ENCODE peak calls at places on chromosome 13, in seven cellular contexts. I is left ventricle myocardium inferior, C is psoas muscle, J is nephron progenitor cell, F is AG09319, W is B cell, G is cardiac fibroblast. U is an unnamed sample.

GRCh38 chr13:99296270-99296865 is 10.8 kb downstream of the GPR183 start:
- DNase-seq in W (no peak), J (no peak), I (no peak), F (no peak), C (no peak), G (no peak), U (no peak)

GRCh38 chr13:107365466-107366215 is 797.7 kb upstream of the ARGLU1 start:
- DNase-seq in W (no peak), C (no peak), J (no peak), I (no peak), F (no peak), G (peak; percentile 40), U (no peak)

GRCh38 chr13:108087813-108088212 is 127.5 kb downstream of the LIG4 start:
- DNase-seq in G (no peak), C (no peak), W (no peak), J (no peak), F (no peak), I (no peak), U (no peak)

GRCh38 chr13:22848539-22849052 is 332.2 kb upstream of the SGCG start:
- DNase-seq in J (peak; percentile 31), I (no peak), C (no peak), W (no peak), G (no peak), F (no peak), U (no peak)

GRCh38 chr13:27607125-27607524 is 13.2 kb downstream of the LNX2 start:
- DNase-seq in W (no peak), G (peak; percentile 88), F (no peak), I (no peak), J (no peak), C (no peak), U (no peak)

GRCh38 chr13:50951366-50951765 is 41.8 kb downstream of the RNASEH2B start:
- DNase-seq in I (no peak), G (peak; percentile 48), F (no peak), W (no peak), C (no peak), J (no peak), U (no peak)

GRCh38 chr13:23753523-23753922 is 135.7 kb downstream of the MIPEP start:
- DNase-seq in J (no peak), F (no peak), C (no peak), W (no peak), I (no peak), G (peak; percentile 24), U (no peak)

GRCh38 chr13:112545866-112546265 is 42.1 kb downstream of the TUBGCP3 start:
- DNase-seq in W (no peak), J (no peak), C (no peak), I (no peak), F (peak; percentile 15), G (peak; percentile 78), U (no peak)

GRCh38 chr13:105196052-105196451 is 1339.4 kb downstream of the EFNB2 start:
- DNase-seq in W (no peak), C (no peak), F (no peak), I (no peak), J (peak; percentile 6), G (peak; percentile 85), U (no peak)

GRCh38 chr13:43159007-43159406 is 135.6 kb downstream of the DNAJC15 start:
- DNase-seq in F (peak; percentile 29), J (no peak), W (no peak), G (peak; percentile 66), I (no peak), C (no peak), U (no peak)

GRCh38 chr13:24921881-24922280 is 157.9 kb downstream of the RNF17 start:
- DNase-seq in C (no peak), G (no peak), J (no peak), I (no peak), F (no peak), W (no peak), U (no peak)

GRCh38 chr13:51761638-51762350 is 42.2 kb downstream of the DHRS12 start:
- DNase-seq in F (no peak), I (peak; percentile 43), W (peak; percentile 25), J (no peak), C (no peak), G (no peak), U (no peak)

GRCh38 chr13:59416561-59416960 is 747.2 kb downstream of the DIAPH3 start:
- DNase-seq in J (no peak), G (no peak), C (no peak), F (no peak), I (no peak), W (no peak), U (no peak)

GRCh38 chr13:76398426-76398825 is 487.8 kb downstream of the KCTD12 start:
- DNase-seq in F (no peak), J (no peak), I (no peak), W (no peak), G (no peak), C (no peak), U (no peak)

GRCh38 chr13:51364404-51365008 is 25.0 kb downstream of the SERPINE3 start:
- DNase-seq in G (no peak), W (no peak), I (no peak), F (no peak), C (no peak), J (no peak), U (no peak)

GRCh38 chr13:75489502-75490263 is 7.7 kb upstream of the TBC1D4 start:
- DNase-seq in G (peak; percentile 80), J (no peak), W (no peak), C (no peak), I (no peak), F (peak; percentile 45), U (peak; percentile 72)

GRCh38 chr13:98822238-98822606 is 69.8 kb upstream of the SLC15A1 start:
- DNase-seq in W (no peak), C (no peak), G (peak; percentile 58), F (no peak), J (no peak), I (no peak), U (no peak)

GRCh38 chr13:59691501-59692066 is 472.1 kb downstream of the DIAPH3 start:
- DNase-seq in G (no peak), F (peak; percentile 18), C (no peak), J (no peak), W (no peak), I (no peak), U (no peak)

GRCh38 chr13:40402931-40403412 is 263.5 kb downstream of the FOXO1 start:
- DNase-seq in G (peak; percentile 91), C (no peak), W (no peak), J (no peak), I (no peak), F (no peak), U (no peak)

GRCh38 chr13:75359266-75359665 is 122.7 kb downstream of the TBC1D4 start:
- DNase-seq in F (peak; percentile 41), I (no peak), C (no peak), G (peak; percentile 72), W (no peak), J (no peak), U (no peak)

GRCh38 chr13:114263590-114263989 is 17.8 kb upstream of the UPF3A start:
- DNase-seq in W (no peak), J (no peak), I (no peak), C (no peak), G (no peak), F (no peak), U (no peak)

GRCh38 chr13:46698910-46699460 is 98.0 kb downstream of the ESD start:
- DNase-seq in C (no peak), G (peak; percentile 59), I (no peak), J (no peak), W (no peak), F (peak; percentile 37), U (no peak)

GRCh38 chr13:110264685-110265275 is 42.2 kb downstream of the COL4A1 start:
- DNase-seq in F (no peak), I (no peak), G (no peak), J (no peak), C (no peak), W (no peak), U (no peak)

GRCh38 chr13:110265682-110266430 is 41.1 kb downstream of the COL4A1 start:
- DNase-seq in W (no peak), C (peak; percentile 47), J (no peak), I (peak; percentile 62), F (no peak), G (no peak), U (no peak)

GRCh38 chr13:110263906-110264305 is 43.1 kb downstream of the COL4A1 start:
- DNase-seq in F (no peak), I (peak; percentile 68), C (no peak), G (no peak), J (no peak), W (no peak), U (no peak)

GRCh38 chr13:110266431-110266809 is 40.5 kb downstream of the COL4A1 start:
- DNase-seq in F (no peak), C (no peak), G (no peak), J (no peak), I (no peak), W (no peak), U (no peak)

DNA sequence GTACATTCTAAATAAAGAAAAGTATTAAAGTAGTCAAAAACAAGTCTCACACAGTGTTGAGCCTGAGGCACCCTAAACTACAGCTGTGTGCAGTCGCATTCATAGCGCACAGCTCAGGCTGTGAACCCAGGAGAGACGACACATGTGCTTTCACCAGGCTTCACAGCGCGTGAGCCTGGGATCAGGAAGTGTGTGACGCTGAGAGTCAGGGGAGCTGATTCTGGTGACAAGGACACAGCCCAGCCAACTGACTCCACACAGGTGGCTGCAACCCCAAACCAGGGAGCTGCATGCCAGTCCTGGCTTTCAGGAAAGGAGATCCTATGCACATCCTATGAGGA is 41.6 kb downstream of the COL4A1 start:
- DNase-seq in J (no peak), G (no peak), F (no peak), C (no peak), W (no peak), I (no peak), U (no peak)
- TF ChIP-seq CTCF in J (no peak), G (no peak), F (no peak), C (no peak), W (no peak), I (no peak), U (no peak)

DNA sequence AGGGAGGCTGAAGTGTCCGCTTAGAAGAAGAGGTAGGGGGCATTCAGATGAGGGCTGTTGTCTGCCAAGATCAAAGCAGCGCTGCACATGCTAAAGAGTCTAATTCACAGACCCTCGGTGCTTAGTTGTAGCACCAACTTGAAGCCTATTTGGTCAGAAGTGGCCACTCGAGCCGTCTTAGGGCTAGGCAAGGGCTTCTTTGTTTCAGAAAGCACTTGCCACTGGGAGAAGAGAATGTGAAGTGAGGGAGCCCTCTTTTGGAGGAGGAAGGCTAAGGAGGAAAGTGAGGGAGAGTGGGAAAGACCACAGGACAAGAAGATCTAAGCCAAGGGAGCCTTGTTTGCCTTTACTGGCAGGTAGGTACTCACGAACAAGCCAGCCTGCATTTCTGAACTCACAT is 313.4 kb upstream of the TMTC4 start:
- DNase-seq in F (no peak), C (no peak), I (no peak), J (no peak), W (no peak), G (no peak), U (no peak)
- TF ChIP-seq CTCF in F (peak; percentile 31), C (no peak), I (no peak), J (no peak), W (no peak), G (no peak), U (no peak)

GRCh38 chr13:39364797-39365468 is 238.1 kb downstream of the LHFPL6 start:
- DNase-seq in F (no peak), G (no peak), W (no peak), J (peak; percentile 26), I (no peak), C (no peak), U (no peak)
- TF ChIP-seq CTCF in F (no peak), G (peak; percentile 2), W (no peak), J (peak; percentile 14), I (no peak), C (no peak), U (no peak)

GRCh38 chr13:32024750-32025149 is 6.8 kb upstream of the FRY start:
- DNase-seq in W (no peak), J (no peak), C (no peak), F (no peak), G (no peak), I (no peak), U (no peak)
- TF ChIP-seq CTCF in W (no peak), J (no peak), C (no peak), F (no peak), G (no peak), I (no peak), U (no peak)

U was measured in lower lobe of right lung.